ENCODE peak calls at places on chromosome 15, in four cellular contexts. E is HepG2, H is K562, I is GM12878. R is an unnamed sample.

GRCh38 chr15:67855842-67856241 is 16.0 kb upstream of the RNU6-1 start:
- DNase-seq in I (peak), E (no peak), H (no peak), R (no peak)

GRCh38 chr15:63219196-63219719 is 29.9 kb downstream of the RAB8B start:
- DNase-seq in E (no peak), H (no peak), I (no peak), R (no peak)

GRCh38 chr15:64877435-64877834 is 34.3 kb upstream of the ANKDD1A start:
- DNase-seq in H (no peak), E (no peak), I (no peak), R (no peak)

GRCh38 chr15:37783290-37783689 is 151.2 kb upstream of the TMCO5A start:
- DNase-seq in E (no peak), H (no peak), I (no peak), R (no peak)

GRCh38 chr15:95018888-95019545 is 787.7 kb downstream of the MCTP2 start:
- DNase-seq in H (peak), E (no peak), I (no peak), R (no peak)

GRCh38 chr15:70442211-70442610 is 321.1 kb downstream of the UACA start:
- DNase-seq in E (no peak), H (no peak), I (no peak), R (no peak)

GRCh38 chr15:98755781-98756180 is 107.4 kb downstream of the IGF1R start:
- DNase-seq in E (no peak), I (no peak), H (no peak), R (no peak)

GRCh38 chr15:47378527-47378926 is 338.8 kb upstream of the SEMA6D start:
- DNase-seq in I (no peak), E (no peak), H (no peak), R (no peak)

GRCh38 chr15:30978328-30978727 is 13.1 kb downstream of the MTMR10 start:
- DNase-seq in H (peak), I (no peak), E (no peak), R (no peak)

GRCh38 chr15:70142322-70143191 is 44.8 kb upstream of the TLE3 start:
- DNase-seq in E (no peak), I (no peak), H (peak), R (peak)

GRCh38 chr15:67064607-67065530 is 533 bp upstream of the SMAD3 start:
- DNase-seq in H (peak), E (peak), I (no peak), R (peak)

GRCh38 chr15:74134387-74135027 is 4.1 kb downstream of the ISLR2 start:
- DNase-seq in I (no peak), E (no peak), H (no peak), R (no peak)

GRCh38 chr15:84908564-84908963 is 24.1 kb downstream of the SLC28A1 start:
- DNase-seq in I (no peak), E (peak), H (no peak), R (no peak)
- TF ChIP-seq POLR2AphosphoS2 in I (no peak), E (no peak), H (no peak), R (no peak)

DNA sequence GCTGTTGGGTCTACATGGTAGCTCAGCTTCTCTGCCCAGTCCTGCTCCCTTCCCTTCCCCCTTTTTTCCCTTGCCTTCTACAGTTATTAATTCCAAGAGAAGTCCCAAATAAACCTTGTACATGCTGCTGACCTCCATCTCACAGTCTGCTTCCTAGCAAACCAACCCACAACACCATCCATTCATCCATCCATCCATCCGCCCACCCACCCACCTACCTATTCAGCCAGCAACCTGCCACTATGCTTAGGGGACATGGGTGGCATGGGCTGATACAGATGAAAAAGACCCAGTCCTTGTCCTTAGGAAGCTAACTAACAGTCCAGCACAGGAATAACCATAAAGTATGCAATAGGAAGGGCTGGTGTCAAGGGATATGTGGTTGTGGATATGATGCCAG is 5.7 kb downstream of the TNFAIP8L3 start:
- DNase-seq in I (no peak), H (no peak), E (no peak), R (no peak)
- H3K4me3 ChIP-seq in I (no peak), H (no peak), E (no peak), R (no peak)

DNA sequence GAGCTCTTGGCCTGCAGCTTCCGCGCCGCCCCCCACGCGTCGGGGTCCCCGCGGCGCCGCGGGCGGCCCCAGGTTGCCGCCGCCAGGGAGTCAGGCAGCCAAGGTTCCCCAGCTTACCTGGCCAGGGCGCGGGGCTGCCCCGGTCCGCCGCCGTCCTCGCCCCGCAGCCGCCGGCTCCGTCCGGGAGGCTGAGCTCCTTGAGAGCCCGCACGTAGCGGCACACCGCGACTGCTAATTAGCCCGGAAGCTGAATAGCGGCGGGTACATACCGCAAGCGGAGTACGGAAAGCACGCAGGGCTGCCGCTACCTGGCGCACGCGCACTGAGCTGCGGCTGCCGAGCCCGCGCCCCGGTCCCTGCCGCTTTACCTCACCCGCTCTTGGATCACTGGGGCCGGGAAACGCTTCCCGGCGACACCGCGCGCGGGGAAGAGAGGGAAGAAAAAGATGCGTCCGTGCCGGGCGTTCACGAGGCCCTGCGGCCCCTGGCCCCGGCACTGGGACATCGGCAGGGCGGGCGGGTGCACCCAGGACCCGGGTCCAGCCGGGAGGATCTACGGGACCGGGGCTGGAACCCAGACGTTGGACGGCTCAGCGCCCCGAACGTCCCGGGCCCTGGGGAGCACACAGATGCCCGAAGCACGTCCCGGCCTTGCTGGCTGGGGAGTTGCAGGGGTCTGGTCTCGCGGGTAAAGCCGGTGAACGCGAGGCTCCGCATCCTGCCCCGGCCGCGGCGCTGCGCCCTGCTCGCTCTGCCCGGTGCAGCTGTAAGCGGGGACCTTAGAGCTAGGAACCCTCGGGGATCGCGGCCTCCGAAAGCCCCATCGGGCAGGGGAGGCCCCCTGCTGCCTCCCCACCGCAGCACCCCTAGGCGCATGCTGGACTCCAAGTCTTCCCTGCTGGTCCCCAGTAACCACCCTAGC is at the start of gene GOLGA8B:
- DNase-seq in E (peak), I (no peak), H (peak), R (peak)
- H3K27ac ChIP-seq in E (peak), I (peak), H (peak), R (peak)

GRCh38 chr15:59222106-59222505 is 15.5 kb downstream of the LDHAL6B start:
- DNase-seq in E (no peak), H (no peak), I (no peak), R (no peak)

GRCh38 chr15:59222906-59223579 is 16.4 kb downstream of the LDHAL6B start:
- DNase-seq in H (no peak), I (no peak), E (no peak), R (no peak)

GRCh38 chr15:59223736-59224135 is 17.1 kb downstream of the LDHAL6B start:
- DNase-seq in I (no peak), H (no peak), E (no peak), R (no peak)

GRCh38 chr15:59227021-59227420 is 20.4 kb downstream of the LDHAL6B start:
- DNase-seq in E (no peak), H (no peak), I (no peak), R (no peak)

DNA sequence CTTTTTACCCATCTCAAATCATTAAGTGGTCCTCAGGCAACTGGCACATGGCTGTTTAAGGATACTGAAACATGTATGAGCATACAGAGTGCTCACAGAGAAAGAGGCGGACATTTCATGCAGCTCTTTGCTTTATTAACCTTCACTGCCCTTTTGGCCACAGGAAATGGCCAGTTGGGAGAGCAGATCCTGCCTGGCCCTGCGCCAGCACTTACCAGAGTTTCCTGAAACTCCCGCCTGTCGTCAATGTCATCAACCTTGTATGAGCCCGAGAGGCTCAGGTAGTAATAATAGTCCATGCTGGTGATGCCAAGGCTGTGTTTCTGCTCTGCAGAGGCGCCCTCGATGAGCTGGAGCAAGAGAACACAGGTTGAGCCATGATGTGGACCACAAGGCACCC is 17.8 kb downstream of the LDHAL6B start:
- DNase-seq in E (no peak), H (no peak), I (no peak), R (no peak)
- TF ChIP-seq POLR2AphosphoS2 in E (no peak), H (no peak), I (no peak), R (no peak)

GRCh38 chr15:39291036-39291435 is 289.8 kb upstream of the THBS1 start:
- DNase-seq in E (no peak), H (no peak), I (no peak), R (no peak)
- H3K4me3 ChIP-seq in E (no peak), H (no peak), I (no peak), R (no peak)

DNA sequence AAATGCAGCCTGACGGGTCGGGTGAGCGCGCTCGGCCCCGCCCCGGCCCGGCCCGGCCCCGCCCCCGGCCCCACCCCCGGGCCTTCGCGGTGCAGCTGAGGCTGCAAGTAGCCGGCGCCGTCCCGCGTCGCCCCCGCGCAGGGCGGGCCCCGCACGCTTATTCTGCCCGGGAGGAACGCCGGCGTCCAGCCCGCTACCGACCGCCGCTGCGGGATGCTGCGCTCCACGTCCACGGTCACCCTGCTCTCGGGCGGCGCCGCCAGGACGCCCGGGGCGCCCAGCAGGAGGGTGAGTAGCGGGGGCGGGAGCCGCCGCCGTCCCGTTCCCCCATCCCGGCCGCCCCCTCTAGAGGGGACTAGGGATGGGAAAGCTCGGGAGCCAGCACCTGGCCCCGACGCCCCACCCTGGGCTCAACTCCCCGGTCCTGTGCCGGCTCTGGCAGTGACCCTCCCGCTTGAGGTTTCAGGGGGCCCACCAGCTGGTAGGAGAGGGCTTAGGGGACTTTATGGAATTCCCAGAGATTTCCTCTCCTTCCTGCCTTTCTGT is at the start of gene MYZAP:
- DNase-seq in I (no peak), H (peak), E (no peak), R (peak)
- H3K27ac ChIP-seq in I (no peak), H (no peak), E (no peak), R (peak)

R was measured in A549.